ENCODE peak calls at places on chromosomes 4 and X, in ten cellular contexts. One of them, this sample, is unnamed.

GRCh38 chrX:149392896-149393295 is 112.2 kb downstream of the IDS start:
- DNase-seq in HFF-Myc: no peak
- DNase-seq in HTR-8/SVneo: no peak
- DNase-seq in left colon: no peak
- DNase-seq in neural crest cell: no peak
- DNase-seq in GM04504: no peak
- DNase-seq in COR-L47: no peak
- DNase-seq in SK-MEL-5: no peak
- DNase-seq in DMS53: peak
- DNase-seq in GM10248: no peak
- DNase-seq in this sample: no peak

GRCh38 chr4:86918539-86919072 is 16.2 kb upstream of the AFF1 start:
- DNase-seq in HFF-Myc: no peak
- DNase-seq in HTR-8/SVneo: no peak
- DNase-seq in left colon: no peak
- DNase-seq in neural crest cell: no peak
- DNase-seq in GM04504: no peak
- DNase-seq in COR-L47: no peak
- DNase-seq in SK-MEL-5: peak
- DNase-seq in DMS53: no peak
- DNase-seq in GM10248: no peak
- DNase-seq in this sample: peak

GRCh38 chr4:1568855-1569460 is 115.2 kb downstream of the FAM53A start:
- DNase-seq in HFF-Myc: no peak
- DNase-seq in HTR-8/SVneo: no peak
- DNase-seq in left colon: no peak
- DNase-seq in neural crest cell: no peak
- DNase-seq in GM04504: no peak
- DNase-seq in COR-L47: no peak
- DNase-seq in SK-MEL-5: no peak
- DNase-seq in DMS53: no peak
- DNase-seq in GM10248: no peak
- DNase-seq in this sample: no peak

GRCh38 chr4:41069268-41069667 is 145.1 kb downstream of the APBB2 start:
- DNase-seq in HFF-Myc: no peak
- DNase-seq in HTR-8/SVneo: no peak
- DNase-seq in left colon: no peak
- DNase-seq in neural crest cell: no peak
- DNase-seq in GM04504: no peak
- DNase-seq in COR-L47: no peak
- DNase-seq in SK-MEL-5: no peak
- DNase-seq in DMS53: no peak
- DNase-seq in GM10248: no peak
- DNase-seq in this sample: no peak

GRCh38 chr4:188127157-188127874 is 11.9 kb upstream of the TRIML1 start:
- DNase-seq in HFF-Myc: peak
- DNase-seq in HTR-8/SVneo: peak
- DNase-seq in left colon: no peak
- DNase-seq in neural crest cell: no peak
- DNase-seq in GM04504: peak
- DNase-seq in COR-L47: no peak
- DNase-seq in SK-MEL-5: peak
- DNase-seq in DMS53: no peak
- DNase-seq in GM10248: no peak
- DNase-seq in this sample: peak

GRCh38 chr4:181592221-181592745 is 650.9 kb upstream of the TENM3 start:
- DNase-seq in HFF-Myc: no peak
- DNase-seq in HTR-8/SVneo: no peak
- DNase-seq in left colon: no peak
- DNase-seq in neural crest cell: no peak
- DNase-seq in GM04504: no peak
- DNase-seq in COR-L47: no peak
- DNase-seq in SK-MEL-5: no peak
- DNase-seq in DMS53: no peak
- DNase-seq in GM10248: no peak
- DNase-seq in this sample: peak

GRCh38 chr4:26406346-26406975 is 83.8 kb downstream of the CCKAR start:
- DNase-seq in HFF-Myc: no peak
- DNase-seq in HTR-8/SVneo: no peak
- DNase-seq in left colon: no peak
- DNase-seq in neural crest cell: no peak
- DNase-seq in GM04504: no peak
- DNase-seq in COR-L47: no peak
- DNase-seq in SK-MEL-5: no peak
- DNase-seq in DMS53: peak
- DNase-seq in GM10248: no peak
- DNase-seq in this sample: no peak

GRCh38 chr4:154119317-154119716 is 330.4 kb upstream of the SFRP2 start:
- DNase-seq in HFF-Myc: no peak
- DNase-seq in HTR-8/SVneo: no peak
- DNase-seq in left colon: no peak
- DNase-seq in neural crest cell: no peak
- DNase-seq in GM04504: no peak
- DNase-seq in COR-L47: no peak
- DNase-seq in SK-MEL-5: no peak
- DNase-seq in DMS53: no peak
- DNase-seq in GM10248: no peak
- DNase-seq in this sample: no peak

GRCh38 chr4:5798447-5798846 is 87.4 kb downstream of the EVC start:
- DNase-seq in HFF-Myc: no peak
- DNase-seq in HTR-8/SVneo: no peak
- DNase-seq in left colon: no peak
- DNase-seq in neural crest cell: no peak
- DNase-seq in GM04504: no peak
- DNase-seq in COR-L47: no peak
- DNase-seq in SK-MEL-5: no peak
- DNase-seq in DMS53: no peak
- DNase-seq in GM10248: no peak
- DNase-seq in this sample: no peak

GRCh38 chrX:31871989-31872388 is 800.1 kb upstream of the FTHL17 start:
- DNase-seq in HFF-Myc: no peak
- DNase-seq in HTR-8/SVneo: no peak
- DNase-seq in left colon: no peak
- DNase-seq in neural crest cell: no peak
- DNase-seq in GM04504: no peak
- DNase-seq in COR-L47: no peak
- DNase-seq in SK-MEL-5: no peak
- DNase-seq in DMS53: no peak
- DNase-seq in GM10248: no peak
- DNase-seq in this sample: no peak

GRCh38 chr4:21879187-21879586 is 69.4 kb downstream of the KCNIP4 start:
- DNase-seq in HFF-Myc: no peak
- DNase-seq in HTR-8/SVneo: peak
- DNase-seq in left colon: no peak
- DNase-seq in neural crest cell: no peak
- DNase-seq in GM04504: no peak
- DNase-seq in COR-L47: no peak
- DNase-seq in SK-MEL-5: peak
- DNase-seq in DMS53: peak
- DNase-seq in GM10248: no peak
- DNase-seq in this sample: no peak

GRCh38 chrX:118655561-118656246 is 71.7 kb upstream of the IL13RA1 start:
- DNase-seq in HFF-Myc: no peak
- DNase-seq in HTR-8/SVneo: no peak
- DNase-seq in left colon: no peak
- DNase-seq in neural crest cell: no peak
- DNase-seq in GM04504: no peak
- DNase-seq in COR-L47: no peak
- DNase-seq in SK-MEL-5: no peak
- DNase-seq in DMS53: peak
- DNase-seq in GM10248: no peak
- DNase-seq in this sample: no peak

GRCh38 chr4:95694411-95694810 is 145.5 kb upstream of the PDHA2 start:
- DNase-seq in HFF-Myc: no peak
- DNase-seq in HTR-8/SVneo: no peak
- DNase-seq in left colon: no peak
- DNase-seq in neural crest cell: no peak
- DNase-seq in GM04504: no peak
- DNase-seq in COR-L47: no peak
- DNase-seq in SK-MEL-5: no peak
- DNase-seq in DMS53: no peak
- DNase-seq in GM10248: no peak
- DNase-seq in this sample: no peak

GRCh38 chrX:7746861-7747260 is 96.1 kb upstream of the VCX start:
- DNase-seq in HFF-Myc: no peak
- DNase-seq in HTR-8/SVneo: no peak
- DNase-seq in left colon: no peak
- DNase-seq in neural crest cell: no peak
- DNase-seq in GM04504: peak
- DNase-seq in COR-L47: no peak
- DNase-seq in SK-MEL-5: no peak
- DNase-seq in DMS53: no peak
- DNase-seq in GM10248: no peak
- DNase-seq in this sample: no peak

GRCh38 chrX:1108451-1109445 is 103.7 kb downstream of the CRLF2 start:
- DNase-seq in HFF-Myc: no peak
- DNase-seq in HTR-8/SVneo: no peak
- DNase-seq in left colon: no peak
- DNase-seq in neural crest cell: peak
- DNase-seq in GM04504: no peak
- DNase-seq in COR-L47: no peak
- DNase-seq in SK-MEL-5: no peak
- DNase-seq in DMS53: no peak
- DNase-seq in GM10248: no peak
- DNase-seq in this sample: no peak

GRCh38 chr4:40283968-40284367 is 51.2 kb upstream of the CHRNA9 start:
- DNase-seq in HFF-Myc: no peak
- DNase-seq in HTR-8/SVneo: peak
- DNase-seq in left colon: no peak
- DNase-seq in neural crest cell: no peak
- DNase-seq in GM04504: no peak
- DNase-seq in COR-L47: no peak
- DNase-seq in SK-MEL-5: peak
- DNase-seq in DMS53: no peak
- DNase-seq in GM10248: peak
- DNase-seq in this sample: no peak

GRCh38 chrX:77785746-77786548 is at the start of gene ATRX:
- DNase-seq in HFF-Myc: peak
- DNase-seq in HTR-8/SVneo: peak
- DNase-seq in left colon: peak
- DNase-seq in neural crest cell: peak
- DNase-seq in GM04504: peak
- DNase-seq in COR-L47: peak
- DNase-seq in SK-MEL-5: peak
- DNase-seq in DMS53: peak
- DNase-seq in GM10248: peak
- DNase-seq in this sample: peak

GRCh38 chrX:112798736-112799135 is 41.9 kb downstream of the AMOT start:
- DNase-seq in HFF-Myc: no peak
- DNase-seq in HTR-8/SVneo: no peak
- DNase-seq in left colon: no peak
- DNase-seq in neural crest cell: no peak
- DNase-seq in GM04504: no peak
- DNase-seq in COR-L47: no peak
- DNase-seq in SK-MEL-5: no peak
- DNase-seq in DMS53: no peak
- DNase-seq in GM10248: no peak
- DNase-seq in this sample: no peak

GRCh38 chrX:38347136-38347535 is 5.3 kb upstream of the OTC start:
- DNase-seq in HFF-Myc: no peak
- DNase-seq in HTR-8/SVneo: no peak
- DNase-seq in left colon: no peak
- DNase-seq in neural crest cell: no peak
- DNase-seq in GM04504: peak
- DNase-seq in COR-L47: no peak
- DNase-seq in SK-MEL-5: peak
- DNase-seq in DMS53: peak
- DNase-seq in GM10248: no peak
- DNase-seq in this sample: peak

GRCh38 chr4:8329859-8330761 is 60.6 kb downstream of the HTRA3 start:
- DNase-seq in HFF-Myc: no peak
- DNase-seq in HTR-8/SVneo: no peak
- DNase-seq in left colon: no peak
- DNase-seq in neural crest cell: no peak
- DNase-seq in GM04504: no peak
- DNase-seq in COR-L47: no peak
- DNase-seq in SK-MEL-5: no peak
- DNase-seq in DMS53: no peak
- DNase-seq in GM10248: no peak
- DNase-seq in this sample: no peak

GRCh38 chr4:145099653-145100052 is 1.5 kb downstream of the ABCE1 start:
- DNase-seq in HFF-Myc: no peak
- DNase-seq in HTR-8/SVneo: no peak
- DNase-seq in left colon: no peak
- DNase-seq in neural crest cell: no peak
- DNase-seq in GM04504: no peak
- DNase-seq in COR-L47: no peak
- DNase-seq in SK-MEL-5: peak
- DNase-seq in DMS53: no peak
- DNase-seq in GM10248: no peak
- DNase-seq in this sample: peak

This sample was measured in foreskin melanocyte.